ENCODE peak calls at places on chromosomes 2 and 18, in five cellular contexts. J is right lobe of liver, C is hepatocyte, N is DND-41, M is RWPE2. X is an unnamed sample.

GRCh38 chr2:182302174-182302573 is 124.7 kb downstream of the PDE1A start:
- DNase-seq in J (no peak), C (no peak), N (no peak), M (no peak), X (no peak)

GRCh38 chr2:5742126-5742525 is 49.9 kb downstream of the SOX11 start:
- DNase-seq in J (no peak), C (no peak), N (no peak), M (no peak), X (no peak)

GRCh38 chr2:173981520-173981919 is 16.3 kb upstream of the SP3 start:
- DNase-seq in J (no peak), C (no peak), N (no peak), M (no peak), X (no peak)

GRCh38 chr2:58633576-58634365 is 392.6 kb upstream of the FANCL start:
- DNase-seq in J (no peak), C (peak; percentile 16), N (no peak), M (no peak), X (no peak)

GRCh38 chr2:71502941-71503738 is 49.8 kb downstream of the DYSF start:
- DNase-seq in J (no peak), C (no peak), N (no peak), M (no peak), X (no peak)

GRCh38 chr2:241967745-241968144 is 98.2 kb downstream of the RTP5 start:
- DNase-seq in J (peak; percentile 17), C (no peak), N (no peak), M (no peak), X (no peak)

GRCh38 chr2:48092846-48093498 is 186.7 kb upstream of the FBXO11 start:
- DNase-seq in J (no peak), C (no peak), N (no peak), M (no peak), X (no peak)

GRCh38 chr2:227884511-227884947 is 13.1 kb downstream of the DAW1 start:
- DNase-seq in J (peak; percentile 76), C (peak; percentile 78), N (peak; percentile 46), M (no peak), X (peak; percentile 24)

GRCh38 chr2:219525533-219526232 is 11.4 kb downstream of the ASIC4 start:
- DNase-seq in J (no peak), C (peak; percentile 64), N (no peak), M (no peak), X (no peak)

GRCh38 chr18:58785171-58785805 is 79.4 kb upstream of the ZNF532 start:
- DNase-seq in J (no peak), C (peak; percentile 80), N (no peak), M (peak; percentile 94), X (no peak)
- TF ChIP-seq CTCF in J (no peak), C (no peak), N (no peak), M (peak; percentile 26), X (no peak)

DNA sequence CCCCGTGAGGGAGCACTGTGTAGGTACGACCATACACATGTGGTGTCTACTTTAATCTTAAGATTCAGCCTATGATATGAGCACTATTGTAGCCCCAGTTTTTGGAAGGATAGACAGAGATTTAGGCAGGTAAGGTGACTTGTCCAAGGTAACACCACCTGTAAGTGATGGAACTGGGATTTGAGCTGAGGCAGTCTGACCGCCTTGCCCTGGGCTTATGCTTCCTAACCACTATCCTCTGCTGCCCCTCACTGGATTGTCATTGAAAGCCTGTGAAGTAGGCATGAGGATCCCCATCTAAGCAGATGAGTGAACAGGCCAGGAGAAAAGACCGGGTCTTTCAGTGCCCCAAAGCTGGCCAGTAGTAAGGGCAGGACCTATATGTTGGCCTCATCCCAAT is 343.8 kb downstream of the CYRIA start:
- DNase-seq in J (no peak), C (no peak), N (no peak), M (no peak), X (no peak)
- TF ChIP-seq CTCF in J (no peak), C (peak; percentile 3), N (no peak), M (no peak), X (no peak)

DNA sequence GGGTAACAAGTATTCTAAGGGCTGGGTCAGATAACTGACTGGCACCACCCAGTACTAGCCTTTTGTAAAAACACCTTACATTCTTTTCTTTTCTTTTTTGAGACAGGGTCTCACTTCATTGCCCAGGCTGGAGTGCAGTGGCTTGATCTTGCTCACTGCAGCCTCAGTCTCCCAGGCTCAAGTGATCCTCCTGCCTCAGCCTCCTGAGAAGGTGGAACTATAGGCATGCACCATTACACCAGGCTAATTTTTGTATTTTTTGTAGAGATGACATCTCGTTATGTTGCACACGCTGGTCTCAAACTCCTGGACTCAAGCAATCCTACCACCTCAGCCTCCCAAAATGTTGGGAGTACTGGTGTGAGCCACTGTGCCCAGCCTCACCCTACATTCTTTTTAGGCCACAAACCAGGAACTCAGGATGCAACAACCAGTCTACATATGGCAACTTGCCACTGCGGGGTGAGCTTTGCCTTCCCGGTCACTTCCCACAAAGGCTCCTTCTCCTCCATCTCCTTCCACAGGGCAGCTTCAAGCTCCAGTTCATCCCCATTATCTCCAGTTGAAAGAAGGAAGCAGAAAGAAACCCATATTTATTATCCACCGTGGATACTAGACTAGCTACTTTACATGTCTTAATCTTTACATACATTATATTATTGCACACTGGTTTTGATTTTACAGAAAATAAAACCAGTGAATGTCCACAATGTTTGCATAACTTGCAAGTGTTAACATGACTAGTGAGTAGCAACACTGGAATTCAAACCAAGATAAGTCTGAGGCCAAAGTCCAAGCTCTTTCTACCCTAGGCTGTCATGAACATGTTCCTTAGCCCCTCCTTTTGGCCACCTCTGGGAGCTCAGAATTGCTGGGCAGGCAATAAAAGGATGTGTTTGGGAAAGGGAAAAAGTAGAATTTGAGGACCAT is 23.7 kb upstream of the AP1S3 start:
- DNase-seq in J (no peak), C (peak; percentile 83), N (no peak), M (peak; percentile 87), X (no peak)
- TF ChIP-seq CTCF in J (no peak), C (no peak), N (no peak), M (peak; percentile 58), X (no peak)

DNA sequence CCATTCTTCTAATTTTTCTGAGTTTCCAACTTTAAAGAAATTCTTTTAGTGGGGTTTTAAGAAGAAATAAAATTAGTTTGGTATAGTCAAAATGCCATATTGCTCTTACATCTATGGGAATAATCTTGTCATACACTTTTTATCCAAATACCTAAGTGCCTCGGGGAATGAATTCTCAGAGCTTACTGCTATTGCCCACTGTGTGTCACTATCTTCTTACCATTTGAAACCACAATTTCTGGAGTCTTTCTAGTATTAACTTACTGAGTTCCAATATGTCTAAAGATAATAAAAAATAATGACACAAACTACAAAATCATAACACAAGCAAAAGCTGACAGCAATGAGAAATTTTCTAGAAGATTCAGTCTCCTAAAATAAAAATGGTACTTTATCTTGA is 23.7 kb upstream of the DNAH6 start:
- DNase-seq in J (no peak), C (no peak), N (no peak), M (no peak), X (no peak)
- TF ChIP-seq CTCF in J (no peak), C (no peak), N (peak; percentile 27), M (peak; percentile 26), X (no peak)

GRCh38 chr2:96694279-96694678 is 45.6 kb downstream of the LMAN2L start:
- DNase-seq in J (no peak), C (no peak), N (no peak), M (no peak), X (no peak)

GRCh38 chr2:96693286-96694200 is 46.3 kb downstream of the LMAN2L start:
- DNase-seq in J (no peak), C (no peak), N (no peak), M (no peak), X (no peak)

GRCh38 chr2:96691022-96691612 is 48.6 kb downstream of the FER1L5 start:
- DNase-seq in J (no peak), C (no peak), N (no peak), M (no peak), X (no peak)

GRCh38 chr2:96690306-96691021 is 47.9 kb downstream of the FER1L5 start:
- DNase-seq in J (no peak), C (no peak), N (no peak), M (no peak), X (no peak)

DNA sequence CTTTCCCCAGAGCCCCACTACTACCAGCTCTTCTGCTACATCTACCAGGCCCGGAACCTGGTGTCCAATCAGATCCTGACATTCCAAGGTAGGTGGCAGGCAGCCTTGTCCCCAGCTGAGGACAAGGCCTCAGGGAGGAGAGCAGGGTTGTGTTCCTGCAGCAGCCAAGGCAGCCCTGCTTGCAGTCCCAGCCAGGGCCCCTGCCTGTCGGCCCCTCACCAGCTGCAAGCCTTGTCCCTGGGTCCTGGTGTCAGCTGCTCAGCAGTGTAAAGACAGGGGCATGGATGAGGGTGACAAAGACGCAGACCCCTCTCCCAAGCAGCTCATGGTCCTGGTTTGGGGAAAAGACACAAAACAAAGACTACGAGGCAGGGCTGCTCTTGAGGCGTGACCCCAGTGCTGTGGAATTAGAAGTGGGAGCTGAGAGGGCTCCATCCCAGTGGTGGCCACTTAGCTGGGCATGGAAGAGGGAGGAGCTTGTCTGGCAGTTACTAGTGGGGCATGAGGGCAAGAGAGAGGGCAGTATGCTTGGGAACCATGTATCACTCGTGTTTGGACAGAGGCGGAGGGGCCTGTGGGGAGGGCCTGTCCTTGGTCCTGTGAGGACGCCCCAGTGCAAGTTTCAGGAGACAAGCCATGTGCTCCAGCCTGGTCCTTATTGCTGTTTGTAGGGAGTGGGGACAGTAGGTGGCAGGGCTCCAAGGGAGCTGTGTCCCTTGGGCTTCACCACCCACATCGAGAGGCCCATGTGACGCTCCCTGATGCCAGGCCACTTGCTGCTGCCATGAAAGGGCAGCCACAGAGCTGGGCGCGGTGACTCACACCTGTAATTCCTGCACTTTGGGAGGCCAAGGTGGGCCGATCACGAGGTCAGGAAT is 47.5 kb downstream of the LMAN2L start:
- DNase-seq in J (no peak), C (no peak), N (no peak), M (no peak), X (no peak)
- TF ChIP-seq CTCF in J (no peak), C (no peak), N (no peak), M (no peak), X (no peak)

GRCh38 chr18:41745166-41746049 is 209.6 kb upstream of the PIK3C3 start:
- DNase-seq in J (peak; percentile 66), C (peak; percentile 80), N (peak; percentile 19), M (peak; percentile 47), X (no peak)
- TF ChIP-seq CTCF in J (peak; percentile 84), C (peak; percentile 92), N (peak; percentile 55), M (peak; percentile 90), X (no peak)

DNA sequence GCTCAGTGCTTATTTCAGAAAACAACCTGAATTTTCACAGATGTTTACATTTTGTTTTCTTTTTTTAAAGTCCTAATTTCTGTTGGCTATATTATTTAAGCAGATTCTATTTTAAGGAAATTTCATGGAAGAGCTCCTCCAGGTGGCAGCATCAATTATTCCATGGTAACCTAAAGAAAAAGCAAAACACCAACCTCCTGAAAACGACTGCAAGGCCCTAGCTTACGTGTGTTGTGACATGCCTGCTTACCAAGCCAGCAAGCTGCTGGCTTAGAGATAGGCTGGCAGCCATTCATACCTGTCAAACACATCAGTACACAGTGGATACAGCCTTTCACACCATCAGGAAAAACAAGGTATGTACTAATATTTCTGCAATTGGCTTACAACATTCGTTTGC is 64.9 kb downstream of the LPIN2 start:
- DNase-seq in J (peak; percentile 69), C (peak; percentile 51), N (no peak), M (no peak), X (no peak)
- TF ChIP-seq CTCF in J (peak; percentile 28), C (peak; percentile 58), N (peak; percentile 32), M (peak; percentile 56), X (no peak)

X was measured in activated B cell treated with CpG ODN at 0.5 μM for 24 hours.